ENCODE peak calls at places on chromosomes 2 and 18, in eight cellular contexts. U, Y, D, F, X, N, J and A are unnamed samples.

GRCh38 chr2:43569921-43570320 is 25.9 kb downstream of the THADA start:
- DNase-seq in U (no peak), Y (no peak), D (no peak), F (no peak), X (no peak), N (no peak), J (no peak), A (no peak)

GRCh38 chr18:46324556-46324955 is 220.4 kb downstream of the HAUS1 start:
- DNase-seq in U (peak), Y (no peak), D (no peak), F (peak), X (no peak), N (peak), J (peak), A (no peak)

GRCh38 chr2:63572001-63572400 is 16.3 kb downstream of the WDPCP start:
- DNase-seq in U (no peak), Y (no peak), D (no peak), F (no peak), X (no peak), N (no peak), J (no peak), A (no peak)

GRCh38 chr2:177183860-177184259 is 28.7 kb upstream of the HNRNPA3 start:
- DNase-seq in U (no peak), Y (no peak), D (no peak), F (no peak), X (no peak), N (no peak), J (no peak), A (no peak)

GRCh38 chr18:40949138-40949949 is 1005.7 kb upstream of the PIK3C3 start:
- DNase-seq in U (no peak), Y (no peak), D (no peak), F (no peak), X (no peak), N (no peak), J (no peak), A (no peak)

GRCh38 chr2:102107741-102108070 is 34.8 kb upstream of the IL1R1 start:
- DNase-seq in U (no peak), Y (no peak), D (no peak), F (peak), X (no peak), N (no peak), J (no peak), A (no peak)

GRCh38 chr2:237686659-237687136 is 59.3 kb downstream of the LRRFIP1 start:
- DNase-seq in U (no peak), Y (no peak), D (peak), F (peak), X (no peak), N (no peak), J (no peak), A (no peak)

GRCh38 chr2:88517759-88518201 is 65.3 kb upstream of the FOXI3 start:
- DNase-seq in U (no peak), Y (no peak), D (no peak), F (no peak), X (no peak), N (no peak), J (no peak), A (no peak)

DNA sequence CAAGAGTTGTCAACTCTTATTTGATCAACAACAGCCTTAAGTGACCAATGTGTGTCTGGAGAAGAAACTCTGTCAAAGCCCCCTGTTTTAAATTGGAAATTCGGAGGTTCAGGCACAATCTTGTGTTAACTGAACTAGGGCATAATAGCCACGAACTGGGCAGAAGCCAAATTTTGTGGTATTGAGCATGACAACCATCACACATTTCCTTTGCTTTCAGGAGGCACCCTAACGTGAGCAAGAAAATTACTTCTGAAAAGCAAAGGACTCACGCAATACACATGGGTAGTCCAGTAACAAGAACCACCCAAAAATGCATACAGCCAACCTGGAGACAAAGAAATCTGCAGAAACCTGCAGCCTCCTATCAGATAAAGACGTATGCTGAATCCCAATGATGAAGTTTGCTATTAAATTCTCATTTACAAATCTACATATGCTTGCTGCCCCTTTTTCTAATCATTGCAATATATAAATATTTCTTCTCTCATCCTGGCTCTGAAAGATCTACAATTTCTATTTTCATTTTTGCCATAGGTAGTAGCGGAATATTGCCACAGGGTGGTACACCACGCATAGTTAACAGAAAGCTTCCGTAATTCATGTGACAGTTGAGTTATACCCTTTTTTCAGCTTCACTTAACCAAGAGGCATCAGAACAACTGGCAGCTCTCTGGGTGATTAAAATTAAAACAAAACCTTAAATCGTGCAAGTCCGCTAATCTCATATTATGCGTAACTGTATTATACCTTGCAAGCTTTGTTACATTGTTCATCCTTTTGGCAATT is 495.8 kb downstream of the NRXN1 start:
- DNase-seq in U (peak), Y (no peak), D (no peak), F (peak), X (no peak), N (no peak), J (no peak), A (no peak)
- TF ChIP-seq CTCF in U (peak), Y (peak), D (no peak), F (peak), X (no peak), N (peak), J (peak), A (no peak)

GRCh38 chr2:215507836-215508235 is 72.0 kb upstream of the FN1 start:
- DNase-seq in U (no peak), Y (no peak), D (no peak), F (peak), X (no peak), N (no peak), J (no peak), A (no peak)

GRCh38 chr2:215505044-215505786 is 69.3 kb upstream of the FN1 start:
- DNase-seq in U (no peak), Y (no peak), D (no peak), F (peak), X (no peak), N (peak), J (no peak), A (no peak)

GRCh38 chr2:215507126-215507525 is 71.3 kb upstream of the FN1 start:
- DNase-seq in U (no peak), Y (no peak), D (no peak), F (no peak), X (no peak), N (no peak), J (no peak), A (no peak)

GRCh38 chr2:215504547-215504946 is 68.7 kb upstream of the FN1 start:
- DNase-seq in U (no peak), Y (no peak), D (no peak), F (peak), X (no peak), N (no peak), J (no peak), A (no peak)

GRCh38 chr2:215506604-215506990 is 70.7 kb upstream of the FN1 start:
- DNase-seq in U (no peak), Y (no peak), D (no peak), F (no peak), X (no peak), N (no peak), J (no peak), A (no peak)
- H3K4me3 ChIP-seq in U (no peak), Y (no peak), D (no peak), F (no peak), X (peak), N (no peak), J (no peak), A (no peak)

GRCh38 chr2:240257940-240258580 is 117.6 kb upstream of the OTOS start:
- DNase-seq in U (no peak), Y (peak), D (peak), F (no peak), X (no peak), N (no peak), J (no peak), A (no peak)
- TF ChIP-seq CTCF in U (no peak), Y (no peak), D (no peak), F (no peak), X (no peak), N (no peak), J (no peak), A (no peak)

DNA sequence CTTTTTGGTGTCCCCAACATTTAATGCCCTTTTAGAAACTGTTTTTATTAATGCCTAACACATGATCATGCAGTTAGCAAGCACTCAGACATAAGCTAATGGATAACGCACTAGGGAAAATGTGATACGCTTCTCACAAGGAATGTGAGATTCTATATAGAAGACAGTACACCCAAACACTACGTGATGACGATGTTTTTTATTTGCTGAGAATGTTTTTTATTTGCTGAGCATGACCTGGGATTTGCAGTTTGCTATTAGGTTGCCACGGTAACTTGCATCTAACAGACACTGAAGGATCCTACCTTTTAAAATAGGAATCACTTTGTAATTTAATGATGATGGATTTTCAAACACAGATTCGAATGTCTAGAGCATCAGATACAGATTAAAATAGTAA is 4.9 kb downstream of the SMC6 start:
- DNase-seq in U (no peak), Y (no peak), D (no peak), F (no peak), X (no peak), N (no peak), J (no peak), A (no peak)
- H3K4me3 ChIP-seq in U (no peak), Y (no peak), D (no peak), F (no peak), X (no peak), N (no peak), J (no peak), A (no peak)

GRCh38 chr2:134272831-134273230 is 19.0 kb downstream of the MGAT5 start:
- DNase-seq in U (no peak), Y (no peak), D (no peak), F (no peak), X (no peak), N (no peak), J (no peak), A (no peak)

GRCh38 chr2:134268265-134268664 is 14.4 kb downstream of the MGAT5 start:
- DNase-seq in U (no peak), Y (no peak), D (no peak), F (no peak), X (no peak), N (no peak), J (no peak), A (no peak)

GRCh38 chr2:134273240-134273983 is 19.5 kb downstream of the MGAT5 start:
- DNase-seq in U (no peak), Y (no peak), D (no peak), F (no peak), X (no peak), N (no peak), J (no peak), A (no peak)

GRCh38 chr2:134271758-134272157 is 17.9 kb downstream of the MGAT5 start:
- DNase-seq in U (no peak), Y (no peak), D (no peak), F (no peak), X (no peak), N (no peak), J (no peak), A (no peak)

GRCh38 chr2:134269986-134270735 is 16.3 kb downstream of the MGAT5 start:
- DNase-seq in U (no peak), Y (no peak), D (no peak), F (no peak), X (no peak), N (no peak), J (no peak), A (no peak)
- TF ChIP-seq CTCF in U (no peak), Y (no peak), D (no peak), F (no peak), X (no peak), N (no peak), J (no peak), A (no peak)

GRCh38 chr2:39664898-39665591 is 672 bp upstream of the TMEM178A start:
- DNase-seq in U (no peak), Y (no peak), D (no peak), F (no peak), X (no peak), N (no peak), J (no peak), A (no peak)
- H3K4me3 ChIP-seq in U (no peak), Y (peak), D (no peak), F (peak), X (peak), N (no peak), J (no peak), A (no peak)

GRCh38 chr2:70357076-70358071 is 55.5 kb upstream of the FAM136A start:
- DNase-seq in U (no peak), Y (no peak), D (no peak), F (peak), X (no peak), N (no peak), J (no peak), A (no peak)
- TF ChIP-seq CTCF in U (no peak), Y (no peak), D (no peak), F (no peak), X (no peak), N (no peak), J (no peak), A (no peak)

DNA sequence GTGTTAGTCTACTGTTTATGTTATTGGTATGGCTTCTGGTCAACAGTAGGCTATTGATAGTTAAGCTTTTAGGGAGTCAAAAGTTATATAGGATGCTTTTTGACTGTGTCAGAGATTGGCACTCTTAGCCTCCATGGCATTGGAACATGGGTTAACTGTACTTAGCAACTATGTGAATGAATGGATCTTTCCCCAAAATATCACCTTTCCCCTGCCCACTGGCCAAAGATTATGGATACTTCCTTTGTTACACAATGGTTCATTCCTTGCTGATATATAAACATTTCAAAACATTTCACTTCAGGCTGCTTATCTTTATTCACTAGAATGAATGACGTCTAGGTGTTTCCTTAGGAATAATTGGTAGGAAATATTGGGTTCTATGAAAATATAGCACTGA is 62.1 kb upstream of the DOCK10 start:
- DNase-seq in U (no peak), Y (no peak), D (no peak), F (no peak), X (no peak), N (no peak), J (no peak), A (no peak)
- H3K4me3 ChIP-seq in U (no peak), Y (no peak), D (no peak), F (no peak), X (no peak), N (no peak), J (no peak), A (no peak)

DNA sequence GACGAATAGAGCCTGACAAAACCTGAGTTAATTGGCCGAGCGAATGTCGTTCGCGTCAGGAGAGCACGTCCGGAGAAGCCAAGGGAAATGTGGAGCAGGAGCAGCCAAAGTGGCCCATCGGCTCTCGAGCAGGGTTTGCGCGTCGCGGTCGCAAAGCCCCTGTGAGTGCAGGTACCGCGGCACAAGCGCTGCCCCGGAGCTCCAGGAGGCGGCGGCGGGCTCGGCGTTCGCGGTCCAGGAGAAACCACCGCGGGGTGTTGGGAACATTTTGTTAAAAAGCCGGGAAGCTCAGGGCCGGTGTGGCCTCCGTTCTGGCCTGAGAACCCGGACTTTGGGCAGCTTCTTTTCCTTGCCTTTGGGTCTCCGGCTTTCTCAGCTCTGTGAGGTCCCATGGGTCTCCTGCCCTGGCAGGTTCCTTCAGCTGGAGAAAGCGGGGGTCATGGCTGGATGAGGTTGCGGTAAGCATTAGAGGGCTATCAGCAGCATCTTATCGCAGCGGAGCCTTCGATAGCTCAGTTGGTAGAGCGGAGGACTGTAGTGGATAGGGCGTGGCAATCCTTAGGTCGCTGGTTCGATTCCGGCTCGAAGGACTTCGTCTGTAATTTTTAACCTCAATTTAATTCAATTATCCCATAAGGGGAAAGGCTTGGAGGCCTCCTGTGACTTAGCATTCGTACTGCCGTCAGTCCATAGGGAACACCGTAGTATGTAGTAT is 1.0 kb upstream of the AGBL5 start:
- DNase-seq in U (peak), Y (peak), D (peak), F (peak), X (peak), N (peak), J (peak), A (peak)
- TF ChIP-seq CTCF in U (peak), Y (peak), D (peak), F (peak), X (peak), N (peak), J (peak), A (peak)